ENCODE peak calls at places on chromosomes 12 and 14, in five cellular contexts. D is CD8-positive, alpha-beta memory T cell; Y is ACHN; R is RPMI8226; Z is caudate nucleus. N is an unnamed sample.
A peak's percentile ranks its signal among the peaks of the same experiment; 100 is the strongest.

GRCh38 chr14:97456958-97457357 is 659.8 kb downstream of the VRK1 start:
- DNase-seq in R (no peak), Z (no peak), Y (no peak), D (peak; percentile 79), N (no peak)

GRCh38 chr14:32697704-32698103 is 241.0 kb upstream of the NPAS3 start:
- DNase-seq in Y (peak; percentile 42), D (no peak), R (no peak), Z (no peak), N (no peak)

GRCh38 chr14:68623828-68624227 is 169.0 kb downstream of the ZFP36L1 start:
- DNase-seq in R (no peak), Y (no peak), Z (no peak), D (no peak), N (no peak)

GRCh38 chr12:10111451-10111850 is 12.7 kb upstream of the CLEC1A start:
- DNase-seq in D (no peak), Z (no peak), Y (no peak), R (no peak), N (no peak)

GRCh38 chr12:27474344-27474743 is 27.8 kb downstream of the SMCO2 start:
- DNase-seq in D (no peak), Z (no peak), Y (peak; percentile 79), R (no peak), N (no peak)

GRCh38 chr12:96193725-96194571 is at the start of gene ELK3:
- DNase-seq in Z (no peak), R (peak; percentile 70), D (peak; percentile 71), Y (peak; percentile 78), N (peak; percentile 77)

GRCh38 chr12:116736962-116737773 is 701 bp downstream of the SPRING1 start:
- DNase-seq in Y (peak; percentile 42), Z (no peak), D (no peak), R (peak; percentile 8), N (no peak)

GRCh38 chr12:125164541-125164940 is 99.3 kb downstream of the AACS start:
- DNase-seq in R (no peak), Z (no peak), Y (no peak), D (no peak), N (no peak)